ENCODE peak calls at places on chromosome 20, in ten cellular contexts. A is Peyer's patch, R is adrenal gland, P is body of pancreas, B is heart left ventricle, G is A549, I is breast epithelium, T is ovary, N is spleen, W is endothelial cell of umbilical vein. X is an unnamed sample.

GRCh38 chr20:47665221-47665991 is 119.9 kb downstream of the SULF2 start:
- DNase-seq in R (no peak), T (no peak), G (no peak), I (no peak), N (no peak), A (no peak), B (no peak), W (no peak), P (no peak), X (peak; percentile 79)

GRCh38 chr20:17710379-17711305 is 10.9 kb downstream of the BANF2 start:
- DNase-seq in T (no peak), P (peak; percentile 62), R (no peak), N (no peak), W (no peak), I (no peak), B (peak; percentile 36), G (no peak), A (peak; percentile 61), X (no peak)

GRCh38 chr20:49575551-49576060 is 7.7 kb upstream of the PTGIS start:
- DNase-seq in A (no peak), G (no peak), P (no peak), T (peak; percentile 52), N (peak; percentile 38), W (no peak), R (no peak), B (peak; percentile 58), I (no peak), X (peak; percentile 83)

GRCh38 chr20:1287306-1287705 is 21.2 kb downstream of the SNPH start:
- DNase-seq in B (no peak), W (no peak), R (no peak), T (no peak), P (no peak), G (no peak), I (no peak), A (no peak), N (no peak), X (no peak)

GRCh38 chr20:23235173-23236027 is 115.2 kb upstream of the NXT1 start:
- DNase-seq in R (peak; percentile 75), T (peak; percentile 76), N (peak; percentile 89), W (peak; percentile 72), P (peak; percentile 51), G (peak; percentile 47), I (no peak), B (peak; percentile 76), A (no peak), X (no peak)

GRCh38 chr20:48198951-48199431 is 413.7 kb upstream of the SULF2 start:
- DNase-seq in P (no peak), N (no peak), W (no peak), R (no peak), T (no peak), G (no peak), A (no peak), B (no peak), I (no peak), X (peak; percentile 28)

GRCh38 chr20:47785900-47786762 is 850 bp upstream of the SULF2 start:
- DNase-seq in N (no peak), R (peak; percentile 72), A (peak; percentile 73), G (peak; percentile 80), W (peak; percentile 85), T (peak; percentile 78), P (peak; percentile 47), B (peak; percentile 56), I (peak; percentile 54), X (peak; percentile 90)

GRCh38 chr20:60302875-60303274 is 344.7 kb downstream of the CDH26 start:
- DNase-seq in P (no peak), T (no peak), N (no peak), G (no peak), I (no peak), B (no peak), A (no peak), W (no peak), R (no peak), X (no peak)

GRCh38 chr20:58898629-58899028 is 46.1 kb downstream of the GNAS start:
- DNase-seq in A (no peak), B (no peak), I (no peak), R (no peak), N (no peak), G (no peak), P (no peak), T (no peak), W (no peak), X (no peak)

GRCh38 chr20:21571841-21572690 is 58.2 kb upstream of the NKX2-2 start:
- DNase-seq in A (no peak), G (no peak), T (no peak), W (peak; percentile 18), P (no peak), N (no peak), R (peak; percentile 23), B (no peak), I (no peak), X (no peak)

GRCh38 chr20:17421493-17421892 is 109.7 kb downstream of the BFSP1 start:
- DNase-seq in B (no peak), P (no peak), G (no peak), N (no peak), A (no peak), W (no peak), R (no peak), T (no peak), I (no peak), X (no peak)

DNA sequence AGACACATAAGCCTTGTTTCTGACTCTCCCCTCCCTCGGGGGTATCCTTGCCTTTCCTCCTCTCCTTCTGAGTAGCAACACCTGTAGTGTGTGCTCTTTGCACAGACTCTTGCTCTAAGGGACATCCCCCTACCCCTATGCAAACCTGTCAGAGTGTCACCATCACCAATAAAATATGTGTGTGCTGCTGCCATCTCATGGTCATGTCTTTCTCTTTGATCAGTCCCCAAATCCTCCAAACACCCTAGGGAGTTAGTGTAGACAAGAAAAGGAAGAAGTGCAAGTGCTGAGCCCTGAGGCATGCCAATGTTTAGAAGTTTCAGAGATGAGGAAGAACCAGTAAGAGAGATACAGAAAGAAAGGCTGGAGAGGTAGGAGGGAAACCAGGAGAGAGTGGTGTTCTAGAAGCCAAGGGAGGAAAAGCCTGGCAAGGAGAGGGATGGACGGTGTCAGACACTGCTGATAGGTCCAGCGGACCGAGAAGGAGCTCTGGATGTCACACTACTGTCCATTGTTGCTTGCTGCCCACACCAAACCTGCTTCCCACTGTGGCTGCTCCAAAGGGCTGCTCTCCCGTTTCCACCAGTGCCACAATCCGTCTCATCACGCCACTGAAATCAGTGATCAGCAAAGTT is 16.4 kb downstream of the TRMT6 start:
- DNase-seq in N (no peak), G (peak; percentile 41), T (no peak), B (no peak), A (no peak), R (no peak), W (peak; percentile 25), P (peak; percentile 10), I (no peak), X (no peak)
- TF ChIP-seq CTCF in N (peak; percentile 43), G (peak; percentile 72), T (no peak), B (peak; percentile 33), A (no peak), R (peak; percentile 35), W (no peak), P (peak; percentile 46), I (no peak), X (no peak)

GRCh38 chr20:35173576-35174192 is 1.8 kb downstream of the PROCR start:
- DNase-seq in G (no peak), P (no peak), N (no peak), T (no peak), W (peak; percentile 57), I (no peak), R (no peak), B (no peak), A (no peak), X (no peak)

GRCh38 chr20:35171753-35172433 is at the start of gene PROCR:
- DNase-seq in W (peak; percentile 98), N (peak; percentile 88), T (peak; percentile 86), G (peak; percentile 94), B (peak; percentile 91), R (peak; percentile 86), A (peak; percentile 86), I (peak; percentile 86), P (peak; percentile 81), X (peak; percentile 93)

GRCh38 chr20:35172434-35172806 is 548 bp downstream of the PROCR start:
- DNase-seq in W (no peak), R (no peak), T (no peak), G (no peak), I (no peak), P (no peak), N (no peak), A (no peak), B (no peak), X (no peak)

GRCh38 chr20:35176132-35176531 is 4.3 kb downstream of the PROCR start:
- DNase-seq in B (no peak), P (no peak), N (no peak), G (no peak), T (no peak), R (no peak), I (no peak), W (no peak), A (no peak), X (no peak)

GRCh38 chr20:35174458-35175216 is 2.8 kb downstream of the PROCR start:
- DNase-seq in T (no peak), P (peak; percentile 62), W (peak; percentile 48), N (peak; percentile 65), B (no peak), G (no peak), R (peak; percentile 64), I (no peak), A (peak; percentile 85), X (no peak)
- TF ChIP-seq POLR2A in T (no peak), P (no peak), W (peak; percentile 38), N (no peak), B (no peak), G (no peak), R (no peak), I (no peak), A (peak; percentile 70), X (no peak)

DNA sequence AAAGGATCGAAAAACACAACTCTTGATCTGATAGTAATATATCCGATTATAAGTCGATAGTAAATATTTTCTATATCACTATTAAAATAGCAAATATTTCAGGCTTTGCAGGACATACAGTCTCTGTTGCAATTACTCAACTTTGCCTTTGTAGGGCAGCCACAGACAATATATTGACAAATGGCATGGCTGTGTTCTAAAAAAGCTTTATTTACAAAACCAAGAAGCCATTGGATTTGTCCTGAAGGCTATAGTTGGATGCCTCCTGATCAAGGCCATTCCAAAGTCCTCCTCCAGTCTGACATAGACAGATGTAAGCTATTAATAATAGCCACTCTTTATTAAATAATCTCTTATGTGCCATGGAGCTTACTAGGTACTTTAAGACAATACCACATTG is 5.9 kb downstream of the OCSTAMP start:
- DNase-seq in I (no peak), R (no peak), P (no peak), N (no peak), B (no peak), A (no peak), G (no peak), W (no peak), T (no peak), X (no peak)
- TF ChIP-seq CTCF in I (no peak), R (no peak), P (no peak), N (no peak), B (peak; percentile 13), A (no peak), G (no peak), W (no peak), T (no peak), X (no peak)

DNA sequence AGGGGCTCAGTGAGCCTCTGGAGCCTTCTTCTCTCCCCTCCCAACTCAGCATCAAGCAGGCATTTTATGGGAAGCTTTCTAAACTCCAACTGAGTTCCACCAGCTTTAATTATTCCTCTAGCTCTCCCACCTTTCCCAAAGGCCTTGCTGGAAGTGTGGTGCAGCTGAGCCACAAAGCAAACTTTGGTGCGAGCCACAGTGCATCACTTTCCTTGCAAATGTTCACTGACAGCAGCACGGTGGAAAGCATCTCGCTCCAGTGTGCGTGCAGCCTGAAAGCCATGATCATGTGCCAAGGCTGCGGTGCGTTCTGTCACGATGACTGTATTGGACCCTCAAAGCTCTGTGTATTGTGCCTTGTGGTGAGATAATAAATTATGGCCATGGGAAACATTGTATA is 78.8 kb downstream of the ASXL1 start:
- DNase-seq in I (peak; percentile 9), R (no peak), G (no peak), B (no peak), T (no peak), W (no peak), P (no peak), N (no peak), A (no peak), X (peak; percentile 56)
- TF ChIP-seq POLR2A in I (no peak), R (no peak), G (no peak), B (no peak), T (no peak), W (no peak), P (no peak), N (no peak), A (no peak), X (no peak)